ENCODE peak calls at places on chromosomes 12 and 14, in five cellular contexts. One of them, this sample, is unnamed.

GRCh38 chr14:74863274-74863673 is 12.7 kb downstream of the PROX2 start:
- DNase-seq in stomach: no peak
- DNase-seq in cardiac fibroblast: no peak
- DNase-seq in mesothelial cell of epicardium: no peak
- DNase-seq in HCT116: no peak
- DNase-seq in this sample: no peak

GRCh38 chr12:117622741-117623140 is 261.3 kb upstream of the NOS1 start:
- DNase-seq in stomach: no peak
- DNase-seq in cardiac fibroblast: no peak
- DNase-seq in mesothelial cell of epicardium: no peak
- DNase-seq in HCT116: no peak
- DNase-seq in this sample: no peak

GRCh38 chr12:41762691-41763090 is 382.0 kb downstream of the GXYLT1 start:
- DNase-seq in stomach: no peak
- DNase-seq in cardiac fibroblast: no peak
- DNase-seq in mesothelial cell of epicardium: no peak
- DNase-seq in HCT116: no peak
- DNase-seq in this sample: no peak

GRCh38 chr12:88251798-88252197 is 109.7 kb downstream of the TMTC3 start:
- DNase-seq in stomach: no peak
- DNase-seq in cardiac fibroblast: no peak
- DNase-seq in mesothelial cell of epicardium: no peak
- DNase-seq in HCT116: no peak
- DNase-seq in this sample: no peak

GRCh38 chr12:1171657-1172056 is 180.6 kb downstream of the ERC1 start:
- DNase-seq in stomach: no peak
- DNase-seq in cardiac fibroblast: no peak
- DNase-seq in mesothelial cell of epicardium: no peak
- DNase-seq in HCT116: no peak
- DNase-seq in this sample: no peak

GRCh38 chr12:6222009-6222702 is 22.0 kb downstream of the CD9 start:
- DNase-seq in stomach: peak
- DNase-seq in cardiac fibroblast: no peak
- DNase-seq in mesothelial cell of epicardium: no peak
- DNase-seq in HCT116: no peak
- DNase-seq in this sample: no peak

GRCh38 chr12:132285311-132285741 is 44.1 kb downstream of the GALNT9 start:
- DNase-seq in stomach: no peak
- DNase-seq in cardiac fibroblast: no peak
- DNase-seq in mesothelial cell of epicardium: no peak
- DNase-seq in HCT116: no peak
- DNase-seq in this sample: no peak

GRCh38 chr12:70083677-70084020 is 159.6 kb upstream of the CNOT2 start:
- DNase-seq in stomach: no peak
- DNase-seq in cardiac fibroblast: no peak
- DNase-seq in mesothelial cell of epicardium: no peak
- DNase-seq in HCT116: no peak
- DNase-seq in this sample: no peak

GRCh38 chr14:91506226-91506625 is 3.9 kb downstream of the PPP4R3A start:
- DNase-seq in stomach: no peak
- DNase-seq in cardiac fibroblast: no peak
- DNase-seq in mesothelial cell of epicardium: no peak
- DNase-seq in HCT116: no peak
- DNase-seq in this sample: no peak

GRCh38 chr14:51873221-51873893 is 12.9 kb downstream of the GNG2 start:
- DNase-seq in stomach: no peak
- DNase-seq in cardiac fibroblast: peak
- DNase-seq in mesothelial cell of epicardium: no peak
- DNase-seq in HCT116: peak
- DNase-seq in this sample: no peak

GRCh38 chr12:54561164-54561563 is 11.8 kb downstream of the PDE1B start:
- DNase-seq in stomach: no peak
- DNase-seq in cardiac fibroblast: no peak
- DNase-seq in mesothelial cell of epicardium: no peak
- DNase-seq in HCT116: no peak
- DNase-seq in this sample: no peak

GRCh38 chr12:6332459-6332858 is 9.4 kb downstream of the TNFRSF1A start:
- DNase-seq in stomach: no peak
- DNase-seq in cardiac fibroblast: peak
- DNase-seq in mesothelial cell of epicardium: no peak
- DNase-seq in HCT116: no peak
- DNase-seq in this sample: no peak

GRCh38 chr12:101634724-101635123 is 40.0 kb downstream of the MYBPC1 start:
- DNase-seq in stomach: no peak
- DNase-seq in cardiac fibroblast: no peak
- DNase-seq in mesothelial cell of epicardium: no peak
- DNase-seq in HCT116: no peak
- DNase-seq in this sample: no peak

GRCh38 chr12:120479458-120479857 is 9.9 kb upstream of the SRSF9 start:
- DNase-seq in stomach: no peak
- DNase-seq in cardiac fibroblast: no peak
- DNase-seq in mesothelial cell of epicardium: no peak
- DNase-seq in HCT116: no peak
- DNase-seq in this sample: no peak

GRCh38 chr14:74670726-74671125 is 42.2 kb downstream of the AREL1 start:
- DNase-seq in stomach: no peak
- DNase-seq in cardiac fibroblast: peak
- DNase-seq in mesothelial cell of epicardium: no peak
- DNase-seq in HCT116: no peak
- DNase-seq in this sample: no peak

GRCh38 chr12:42119085-42119633 is 25.5 kb downstream of the GXYLT1 start:
- DNase-seq in stomach: no peak
- DNase-seq in cardiac fibroblast: peak
- DNase-seq in mesothelial cell of epicardium: no peak
- DNase-seq in HCT116: no peak
- DNase-seq in this sample: no peak

GRCh38 chr14:23193432-23193831 is 10.0 kb upstream of the SLC7A8 start:
- DNase-seq in stomach: no peak
- DNase-seq in cardiac fibroblast: no peak
- DNase-seq in mesothelial cell of epicardium: no peak
- DNase-seq in HCT116: no peak
- DNase-seq in this sample: no peak

GRCh38 chr14:73666583-73666982 is 21.8 kb downstream of the DNAL1 start:
- DNase-seq in stomach: no peak
- DNase-seq in cardiac fibroblast: no peak
- DNase-seq in mesothelial cell of epicardium: no peak
- DNase-seq in HCT116: no peak
- DNase-seq in this sample: no peak

GRCh38 chr12:6452908-6453630 is 1.2 kb downstream of the TAPBPL start:
- DNase-seq in stomach: peak
- DNase-seq in cardiac fibroblast: no peak
- DNase-seq in mesothelial cell of epicardium: no peak
- DNase-seq in HCT116: no peak
- DNase-seq in this sample: no peak

GRCh38 chr12:48423200-48423599 is 49.2 kb upstream of the ANP32D start:
- DNase-seq in stomach: no peak
- DNase-seq in cardiac fibroblast: no peak
- DNase-seq in mesothelial cell of epicardium: no peak
- DNase-seq in HCT116: no peak
- DNase-seq in this sample: no peak

GRCh38 chr14:92487513-92488133 is 26.0 kb upstream of the RIN3 start:
- DNase-seq in stomach: no peak
- DNase-seq in cardiac fibroblast: no peak
- DNase-seq in mesothelial cell of epicardium: no peak
- DNase-seq in HCT116: no peak
- DNase-seq in this sample: no peak

GRCh38 chr12:30968211-30968610 is 41.7 kb downstream of the TSPAN11 start:
- DNase-seq in stomach: no peak
- DNase-seq in cardiac fibroblast: no peak
- DNase-seq in mesothelial cell of epicardium: no peak
- DNase-seq in HCT116: no peak
- DNase-seq in this sample: no peak

GRCh38 chr14:76715102-76715926 is 46.0 kb upstream of the VASH1 start:
- DNase-seq in stomach: no peak
- DNase-seq in cardiac fibroblast: peak
- DNase-seq in mesothelial cell of epicardium: no peak
- DNase-seq in HCT116: no peak
- DNase-seq in this sample: no peak

GRCh38 chr14:104224516-104225281 is 86.3 kb downstream of the KIF26A start:
- DNase-seq in stomach: no peak
- DNase-seq in cardiac fibroblast: no peak
- DNase-seq in mesothelial cell of epicardium: no peak
- DNase-seq in HCT116: no peak
- DNase-seq in this sample: peak

GRCh38 chr14:89418452-89418851 is 1.4 kb upstream of the FOXN3 start:
- DNase-seq in stomach: no peak
- DNase-seq in cardiac fibroblast: no peak
- DNase-seq in mesothelial cell of epicardium: no peak
- DNase-seq in HCT116: no peak
- DNase-seq in this sample: no peak

GRCh38 chr12:58414398-58414871 is 473.1 kb downstream of the ATP23 start:
- DNase-seq in stomach: no peak
- DNase-seq in cardiac fibroblast: peak
- DNase-seq in mesothelial cell of epicardium: no peak
- DNase-seq in HCT116: no peak
- DNase-seq in this sample: no peak

GRCh38 chr12:332581-333205 is 56.4 kb downstream of the KDM5A start:
- DNase-seq in stomach: no peak
- DNase-seq in cardiac fibroblast: peak
- DNase-seq in mesothelial cell of epicardium: no peak
- DNase-seq in HCT116: no peak
- DNase-seq in this sample: no peak

DNA sequence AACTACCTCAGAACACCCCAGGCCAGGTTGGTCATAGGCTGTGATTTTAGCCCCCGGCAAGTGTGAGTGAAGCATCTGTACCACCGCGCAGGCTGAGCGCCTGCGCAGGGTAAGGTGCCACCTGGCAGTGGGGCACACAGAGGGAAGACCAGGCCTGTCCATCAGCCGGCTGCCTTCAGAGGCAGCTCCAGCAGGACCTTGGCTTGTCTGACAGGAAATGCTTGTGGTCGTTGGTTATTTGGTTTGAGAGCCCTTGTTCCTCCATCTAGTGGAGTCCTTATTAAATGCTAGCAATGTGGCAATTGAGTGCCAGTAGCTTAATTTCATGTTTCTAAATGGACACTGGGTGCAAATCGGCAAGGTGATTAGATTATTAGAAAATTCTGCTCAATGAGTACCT is 27.5 kb downstream of the SLC25A29 start:
- DNase-seq in stomach: no peak
- DNase-seq in cardiac fibroblast: peak
- DNase-seq in mesothelial cell of epicardium: no peak
- DNase-seq in HCT116: no peak
- DNase-seq in this sample: no peak
- TF ChIP-seq CTCF in stomach: no peak
- TF ChIP-seq CTCF in cardiac fibroblast: peak
- TF ChIP-seq CTCF in mesothelial cell of epicardium: no peak
- TF ChIP-seq CTCF in HCT116: no peak
- TF ChIP-seq CTCF in this sample: no peak

GRCh38 chr12:12358528-12358927 is 1.6 kb downstream of the BORCS5 start:
- DNase-seq in stomach: no peak
- DNase-seq in cardiac fibroblast: no peak
- DNase-seq in mesothelial cell of epicardium: no peak
- DNase-seq in HCT116: no peak
- DNase-seq in this sample: no peak

GRCh38 chr12:12356467-12356885 is 402 bp upstream of the BORCS5 start:
- DNase-seq in stomach: no peak
- DNase-seq in cardiac fibroblast: no peak
- DNase-seq in mesothelial cell of epicardium: no peak
- DNase-seq in HCT116: no peak
- DNase-seq in this sample: no peak

GRCh38 chr12:12357697-12358476 is 1.0 kb downstream of the BORCS5 start:
- DNase-seq in stomach: no peak
- DNase-seq in cardiac fibroblast: no peak
- DNase-seq in mesothelial cell of epicardium: no peak
- DNase-seq in HCT116: no peak
- DNase-seq in this sample: no peak

GRCh38 chr12:12353807-12354206 is 3.1 kb upstream of the BORCS5 start:
- DNase-seq in stomach: no peak
- DNase-seq in cardiac fibroblast: no peak
- DNase-seq in mesothelial cell of epicardium: no peak
- DNase-seq in HCT116: no peak
- DNase-seq in this sample: no peak

GRCh38 chr12:12356886-12357696 is at the start of gene BORCS5:
- DNase-seq in stomach: peak
- DNase-seq in cardiac fibroblast: peak
- DNase-seq in mesothelial cell of epicardium: peak
- DNase-seq in HCT116: peak
- DNase-seq in this sample: peak
- TF ChIP-seq CTCF in stomach: no peak
- TF ChIP-seq CTCF in cardiac fibroblast: peak
- TF ChIP-seq CTCF in mesothelial cell of epicardium: no peak
- TF ChIP-seq CTCF in HCT116: no peak
- TF ChIP-seq CTCF in this sample: peak

GRCh38 chr14:67763158-67763822 is 53.1 kb downstream of the ZFYVE26 start:
- DNase-seq in stomach: no peak
- DNase-seq in cardiac fibroblast: no peak
- DNase-seq in mesothelial cell of epicardium: no peak
- DNase-seq in HCT116: no peak
- DNase-seq in this sample: no peak

GRCh38 chr14:67768219-67768618 is 48.2 kb downstream of the ZFYVE26 start:
- DNase-seq in stomach: no peak
- DNase-seq in cardiac fibroblast: no peak
- DNase-seq in mesothelial cell of epicardium: no peak
- DNase-seq in HCT116: no peak
- DNase-seq in this sample: no peak

GRCh38 chr14:67766035-67766680 is 50.2 kb downstream of the ZFYVE26 start:
- DNase-seq in stomach: no peak
- DNase-seq in cardiac fibroblast: no peak
- DNase-seq in mesothelial cell of epicardium: no peak
- DNase-seq in HCT116: no peak
- DNase-seq in this sample: no peak

GRCh38 chr14:67764496-67764895 is 51.9 kb downstream of the ZFYVE26 start:
- DNase-seq in stomach: no peak
- DNase-seq in cardiac fibroblast: no peak
- DNase-seq in mesothelial cell of epicardium: no peak
- DNase-seq in HCT116: no peak
- DNase-seq in this sample: no peak

DNA sequence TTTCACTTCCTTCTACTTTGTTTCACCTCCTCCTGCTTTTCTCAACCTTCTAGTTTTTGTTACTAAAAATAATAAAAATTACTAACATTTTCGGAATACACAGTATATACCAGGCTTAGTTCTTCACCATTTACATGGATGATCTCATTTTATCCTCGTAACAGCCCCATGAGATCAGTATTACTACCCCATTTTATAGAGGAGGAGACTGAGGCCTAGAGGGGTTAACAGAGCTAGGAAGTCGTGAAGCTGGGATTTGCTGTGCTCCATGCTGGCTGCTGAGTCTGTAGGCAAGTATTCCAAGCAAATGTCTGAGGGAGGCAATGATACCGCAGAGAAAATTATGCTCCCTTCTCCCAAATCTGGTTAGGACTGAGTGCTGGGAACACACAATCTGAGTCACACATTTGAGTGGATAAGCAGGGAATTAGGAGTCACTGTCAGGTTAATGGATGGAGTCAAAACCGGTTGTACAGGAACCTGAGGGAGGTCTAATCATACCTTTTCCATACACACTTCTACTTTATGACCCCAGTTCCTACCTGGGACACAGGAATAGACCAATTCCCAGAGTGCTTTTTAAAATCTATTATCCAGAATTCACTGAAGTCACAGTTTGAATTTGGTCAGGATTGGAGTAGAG is 51.1 kb downstream of the ZFYVE26 start:
- DNase-seq in stomach: no peak
- DNase-seq in cardiac fibroblast: no peak
- DNase-seq in mesothelial cell of epicardium: no peak
- DNase-seq in HCT116: no peak
- DNase-seq in this sample: no peak
- TF ChIP-seq CTCF in stomach: no peak
- TF ChIP-seq CTCF in cardiac fibroblast: no peak
- TF ChIP-seq CTCF in mesothelial cell of epicardium: no peak
- TF ChIP-seq CTCF in HCT116: no peak
- TF ChIP-seq CTCF in this sample: no peak

GRCh38 chr12:77615331-77615730 is 215.4 kb upstream of the NAV3 start:
- DNase-seq in stomach: no peak
- DNase-seq in cardiac fibroblast: peak
- DNase-seq in mesothelial cell of epicardium: no peak
- DNase-seq in HCT116: peak
- DNase-seq in this sample: no peak
- TF ChIP-seq CTCF in stomach: no peak
- TF ChIP-seq CTCF in cardiac fibroblast: no peak
- TF ChIP-seq CTCF in mesothelial cell of epicardium: no peak
- TF ChIP-seq CTCF in HCT116: peak
- TF ChIP-seq CTCF in this sample: peak

This sample was measured in neural crest cell.